ENCODE peak calls at places on chromosomes 12 and 14, in eight cellular contexts. B, J, F, I, R, O, W and C are unnamed samples.

GRCh38 chr12:52074656-52075408 is 4.7 kb upstream of the SMIM41 start:
- DNase-seq in B (no peak), J (no peak), F (no peak), I (no peak), R (no peak), O (no peak), W (no peak), C (no peak)

GRCh38 chr14:103574104-103574503 is 11.3 kb downstream of the COA8 start:
- DNase-seq in B (peak; percentile 19), J (no peak), F (no peak), I (no peak), R (no peak), O (no peak), W (no peak), C (no peak)

GRCh38 chr12:94761559-94761958 is 111.2 kb upstream of the TMCC3 start:
- DNase-seq in B (no peak), J (no peak), F (peak; percentile 65), I (no peak), R (no peak), O (no peak), W (peak; percentile 94), C (peak; percentile 68)

GRCh38 chr12:206746-207440 is 7.1 kb downstream of the SLC6A12 start:
- DNase-seq in B (no peak), J (no peak), F (no peak), I (no peak), R (no peak), O (no peak), W (no peak), C (no peak)

GRCh38 chr14:52845079-52845478 is 53.7 kb upstream of the GNPNAT1 start:
- DNase-seq in B (no peak), J (no peak), F (no peak), I (no peak), R (no peak), O (no peak), W (peak; percentile 10), C (peak; percentile 24)

GRCh38 chr12:15963271-15963670 is 52.1 kb downstream of the DERA start:
- DNase-seq in B (no peak), J (no peak), F (no peak), I (no peak), R (no peak), O (no peak), W (peak; percentile 77), C (no peak)

GRCh38 chr14:104296388-104297312 is 158.3 kb downstream of the KIF26A start:
- DNase-seq in B (peak; percentile 34), J (peak; percentile 88), F (no peak), I (no peak), R (no peak), O (peak; percentile 47), W (no peak), C (no peak)

GRCh38 chr14:78508023-78508422 is 337.9 kb downstream of the NRXN3 start:
- DNase-seq in B (no peak), J (no peak), F (no peak), I (no peak), R (no peak), O (no peak), W (no peak), C (no peak)

GRCh38 chr12:101772019-101772774 is 32.9 kb upstream of the SYCP3 start:
- DNase-seq in B (no peak), J (no peak), F (no peak), I (no peak), R (no peak), O (no peak), W (no peak), C (no peak)

GRCh38 chr14:73462078-73462715 is 3.9 kb upstream of the NUMB start:
- DNase-seq in B (peak; percentile 84), J (peak; percentile 88), F (no peak), I (peak; percentile 74), R (no peak), O (peak; percentile 86), W (peak; percentile 43), C (peak; percentile 63)

GRCh38 chr14:51304428-51304827 is 64.4 kb downstream of the TMX1 start:
- DNase-seq in B (no peak), J (no peak), F (peak; percentile 49), I (no peak), R (no peak), O (no peak), W (peak; percentile 75), C (peak; percentile 71)

GRCh38 chr12:106106892-106107291 is 31.9 kb downstream of the NUAK1 start:
- DNase-seq in B (no peak), J (no peak), F (no peak), I (no peak), R (no peak), O (no peak), W (no peak), C (peak; percentile 87)

GRCh38 chr12:120726510-120726793 is 826 bp downstream of the ACADS start:
- DNase-seq in B (no peak), J (no peak), F (no peak), I (no peak), R (no peak), O (peak; percentile 33), W (no peak), C (no peak)

DNA sequence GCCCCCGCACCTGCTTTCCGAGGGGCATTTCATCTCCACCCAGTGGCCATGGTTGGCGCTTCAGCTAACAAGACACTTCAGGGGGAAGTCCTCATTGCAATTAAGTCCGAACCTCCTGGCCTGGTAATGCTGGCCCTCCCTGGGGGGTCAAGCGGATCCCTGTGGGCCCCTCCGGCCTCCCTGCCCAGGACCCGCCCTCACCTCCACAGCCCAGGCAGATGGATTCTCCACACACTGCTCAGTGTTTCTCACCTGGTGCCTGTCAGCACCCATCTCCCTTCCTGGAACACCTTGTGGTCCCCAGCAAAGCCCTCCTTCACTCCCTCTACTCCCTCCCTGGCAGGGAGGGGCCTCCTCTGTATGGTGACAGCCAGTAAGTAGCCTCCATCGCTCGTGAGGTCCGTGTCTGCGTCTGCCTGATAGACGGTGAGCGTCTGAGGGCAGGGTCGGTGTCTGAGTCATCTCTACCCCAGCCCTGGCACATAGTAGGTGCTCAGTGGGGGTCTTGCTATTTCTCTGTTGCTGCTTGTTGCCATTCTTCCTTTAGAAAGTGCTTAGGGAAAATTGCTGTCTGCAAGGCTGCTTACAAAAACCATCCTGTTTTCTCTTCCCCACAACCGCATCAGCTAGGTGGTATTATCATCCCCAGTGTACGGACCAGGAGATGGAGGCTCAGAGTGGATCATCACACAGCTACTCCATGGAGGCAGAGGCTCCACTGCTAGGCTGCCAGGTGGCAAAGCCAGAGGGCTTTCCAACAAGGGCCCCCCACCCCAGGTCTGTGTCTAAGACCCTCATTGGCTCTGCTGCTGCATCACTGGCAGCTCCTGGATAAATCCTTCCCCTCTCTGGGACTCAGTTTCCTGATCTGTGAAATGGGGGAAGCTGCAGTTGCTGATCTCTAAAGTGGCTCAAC is 39.7 kb upstream of the EML1 start:
- DNase-seq in B (no peak), J (no peak), F (no peak), I (no peak), R (no peak), O (no peak), W (no peak), C (no peak)
- TF ChIP-seq CTCF in B (no peak), J (no peak), F (peak; percentile 13), I (no peak), R (no peak), O (no peak), W (no peak), C (peak; percentile 8)

GRCh38 chr14:61505815-61506809 is 184.7 kb downstream of the PRKCH start:
- DNase-seq in B (no peak), J (no peak), F (peak; percentile 85), I (no peak), R (no peak), O (no peak), W (peak; percentile 88), C (peak; percentile 89)

GRCh38 chr14:61501714-61502458 is 180.5 kb downstream of the PRKCH start:
- DNase-seq in B (no peak), J (no peak), F (no peak), I (no peak), R (no peak), O (no peak), W (no peak), C (no peak)

GRCh38 chr14:61502459-61503093 is 181.2 kb downstream of the PRKCH start:
- DNase-seq in B (no peak), J (no peak), F (no peak), I (no peak), R (no peak), O (no peak), W (no peak), C (no peak)

GRCh38 chr14:61503167-61503801 is 181.9 kb downstream of the PRKCH start:
- DNase-seq in B (no peak), J (no peak), F (no peak), I (no peak), R (no peak), O (no peak), W (no peak), C (peak; percentile 43)

DNA sequence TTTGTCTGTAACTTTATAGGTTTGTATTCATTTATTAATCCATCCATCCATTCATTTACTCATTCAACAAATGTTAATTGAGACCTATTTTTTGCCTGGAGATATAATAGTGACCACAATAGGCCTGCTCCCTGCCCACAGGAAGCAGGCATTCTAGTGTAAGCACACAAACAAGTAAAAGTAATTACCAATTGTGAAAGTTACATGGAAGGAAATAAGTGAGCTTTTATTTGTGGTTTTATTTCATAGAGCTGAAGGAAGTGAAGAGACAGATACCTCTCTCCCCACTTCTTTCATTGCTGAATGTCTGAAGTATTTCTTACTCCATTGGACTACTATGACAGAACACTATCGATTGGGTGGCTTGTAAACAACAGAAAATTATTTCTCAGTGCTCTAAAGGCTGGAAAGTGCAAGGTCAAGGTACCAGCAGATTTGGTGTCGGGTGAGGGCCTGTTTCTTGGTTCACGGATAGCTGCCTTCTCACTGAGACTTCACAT is 183.5 kb downstream of the PRKCH start:
- DNase-seq in B (no peak), J (no peak), F (no peak), I (no peak), R (no peak), O (no peak), W (no peak), C (no peak)
- H3K4me3 ChIP-seq in B (no peak overlapping the region), J (no peak overlapping the region), F (no peak overlapping the region), I (no peak overlapping the region), R (no peak overlapping the region), O (no peak overlapping the region), W (no peak overlapping the region), C (no peak overlapping the region)

DNA sequence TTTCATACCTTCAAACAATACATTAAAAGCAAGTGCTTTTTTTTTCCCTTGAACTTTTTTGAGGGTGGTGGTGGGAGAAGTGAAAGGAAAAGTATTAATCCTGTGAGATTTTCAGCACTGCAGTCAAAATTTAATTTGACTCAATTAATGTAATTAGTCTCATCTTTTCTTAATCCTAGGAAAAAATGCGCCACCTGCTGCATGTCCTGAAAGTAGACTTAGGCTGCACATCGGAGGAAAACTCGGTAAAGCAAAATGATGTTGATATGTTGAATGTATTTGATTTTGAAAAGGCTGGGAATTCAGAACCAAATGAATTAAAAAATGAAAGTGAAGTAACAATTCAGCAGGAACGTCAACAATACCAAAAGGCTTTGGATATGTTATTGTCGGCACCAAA is 52.2 kb downstream of the SPATA7 start:
- DNase-seq in B (no peak), J (no peak), F (no peak), I (no peak), R (no peak), O (no peak), W (peak; percentile 16), C (no peak)
- TF ChIP-seq CTCF in B (no peak), J (no peak), F (peak; percentile 43), I (no peak), R (no peak), O (no peak), W (peak; percentile 26), C (no peak)

DNA sequence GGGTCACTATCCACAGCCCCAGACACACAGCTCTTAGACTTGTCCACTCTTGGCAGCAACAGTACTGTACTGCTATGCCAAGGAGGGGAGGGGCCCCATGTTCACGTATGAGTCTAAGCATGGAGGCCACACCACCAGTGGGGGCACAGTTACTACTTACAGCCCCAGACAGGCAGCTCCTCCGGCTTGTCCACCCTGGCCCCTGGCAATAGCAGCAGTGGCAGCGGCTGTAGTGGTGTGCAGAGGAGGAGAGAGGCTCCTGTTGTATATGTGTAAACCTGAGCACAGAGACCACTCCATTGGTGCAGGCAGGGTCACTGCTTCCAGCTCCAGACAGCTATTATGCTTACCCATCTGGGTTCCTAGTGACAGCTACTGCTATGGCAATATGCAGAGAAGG is 113.1 kb downstream of the RAD51B start:
- DNase-seq in B (no peak), J (no peak), F (no peak), I (no peak), R (no peak), O (no peak), W (no peak), C (no peak)
- H3K4me3 ChIP-seq in B (no peak overlapping the region), J (no peak overlapping the region), F (no peak overlapping the region), I (no peak overlapping the region), R (no peak overlapping the region), O (no peak overlapping the region), W (no peak overlapping the region), C (no peak overlapping the region)